ENCODE peak calls at places on chromosomes 4 and X, in nine cellular contexts. H, T, A, X, F, S, I, Q and C are unnamed samples.
A peak's percentile ranks its signal among the peaks of the same experiment; 100 is the strongest.

GRCh38 chrX:40908857-40909475 is 173.6 kb upstream of the MED14 start:
- DNase-seq in X (peak; percentile 80), S (peak; percentile 53), H (no peak), Q (peak; percentile 77), A (no peak), I (no peak), F (peak; percentile 65), T (peak; percentile 38), C (no peak)

GRCh38 chr4:157195374-157195773 is 25.2 kb upstream of the GRIA2 start:
- DNase-seq in H (no peak), T (no peak), S (no peak), Q (no peak), A (no peak), F (no peak), X (no peak), I (no peak), C (no peak)

GRCh38 chr4:175833574-175834350 is 21.7 kb upstream of the GPM6A start:
- DNase-seq in X (peak; percentile 12), F (no peak), H (no peak), A (peak; percentile 20), I (no peak), S (no peak), T (no peak), Q (no peak), C (no peak)

GRCh38 chr4:13325744-13326143 is 158.4 kb downstream of the RAB28 start:
- DNase-seq in I (no peak), H (no peak), A (no peak), F (no peak), T (no peak), S (peak; percentile 28), Q (no peak), X (no peak), C (no peak)

GRCh38 chr4:44425614-44426208 is 22.9 kb downstream of the KCTD8 start:
- DNase-seq in Q (peak; percentile 14), T (peak; percentile 67), I (peak; percentile 75), H (no peak), X (peak; percentile 6), F (peak; percentile 31), S (no peak), A (no peak), C (no peak)

GRCh38 chrX:65707153-65707552 is 39.7 kb downstream of the MSN start:
- DNase-seq in Q (no peak), F (no peak), S (no peak), A (no peak), T (no peak), H (no peak), X (no peak), I (peak; percentile 43), C (no peak)

GRCh38 chr4:139735381-139736256 is 70.0 kb downstream of the MGST2 start:
- DNase-seq in Q (peak; percentile 31), T (no peak), I (peak; percentile 81), A (peak; percentile 31), X (peak; percentile 43), F (no peak), H (no peak), S (no peak), C (no peak)

GRCh38 chrX:13288671-13289070 is 31.2 kb downstream of the ATXN3L start:
- DNase-seq in X (no peak), Q (no peak), H (no peak), T (no peak), F (no peak), A (no peak), I (no peak), S (no peak), C (no peak)

GRCh38 chrX:9913041-9913440 is 54.1 kb upstream of the CLDN34 start:
- DNase-seq in H (no peak), T (peak; percentile 79), A (no peak), S (peak; percentile 75), I (no peak), X (peak; percentile 58), F (peak; percentile 60), Q (peak; percentile 43), C (no peak)

GRCh38 chr4:80077639-80078038 is 4.6 kb upstream of the ANTXR2 start:
- DNase-seq in A (no peak), S (peak; percentile 52), I (no peak), H (no peak), T (peak; percentile 40), X (no peak), Q (no peak), F (peak; percentile 63), C (no peak)

GRCh38 chrX:2863646-2864045 is 34.9 kb downstream of the GYG2 start:
- DNase-seq in I (peak; percentile 62), Q (peak; percentile 50), X (no peak), F (peak; percentile 4), T (no peak), H (no peak), S (peak; percentile 4), A (no peak), C (no peak)

GRCh38 chr4:183443609-183444148 is 757 bp upstream of the CDKN2AIP start:
- DNase-seq in S (no peak), H (no peak), A (peak; percentile 33), T (no peak), Q (peak; percentile 64), F (no peak), X (no peak), I (no peak), C (no peak)

GRCh38 chr4:161577604-161578301 is 586.0 kb downstream of the FSTL5 start:
- DNase-seq in Q (peak; percentile 92), S (peak; percentile 43), F (peak; percentile 30), T (peak; percentile 36), A (no peak), I (no peak), X (peak; percentile 83), H (no peak), C (no peak)

GRCh38 chrX:54794795-54795194 is 3.3 kb downstream of the ITIH6 start:
- DNase-seq in Q (no peak), H (no peak), F (no peak), S (no peak), A (no peak), T (no peak), I (no peak), X (no peak), C (no peak)

GRCh38 chr4:78205601-78206000 is 148.5 kb downstream of the FRAS1 start:
- DNase-seq in T (no peak), Q (no peak), X (no peak), H (no peak), I (peak; percentile 56), S (no peak), A (no peak), F (no peak), C (no peak)

GRCh38 chr4:111323496-111323895 is 700.6 kb upstream of the PITX2 start:
- DNase-seq in S (no peak), X (peak; percentile 66), H (no peak), I (no peak), T (peak; percentile 14), Q (peak; percentile 67), F (no peak), A (no peak), C (no peak)

GRCh38 chr4:92862509-92862908 is 558.7 kb downstream of the GRID2 start:
- DNase-seq in S (no peak), I (no peak), X (no peak), A (no peak), H (no peak), F (no peak), Q (no peak), T (no peak), C (no peak)

DNA sequence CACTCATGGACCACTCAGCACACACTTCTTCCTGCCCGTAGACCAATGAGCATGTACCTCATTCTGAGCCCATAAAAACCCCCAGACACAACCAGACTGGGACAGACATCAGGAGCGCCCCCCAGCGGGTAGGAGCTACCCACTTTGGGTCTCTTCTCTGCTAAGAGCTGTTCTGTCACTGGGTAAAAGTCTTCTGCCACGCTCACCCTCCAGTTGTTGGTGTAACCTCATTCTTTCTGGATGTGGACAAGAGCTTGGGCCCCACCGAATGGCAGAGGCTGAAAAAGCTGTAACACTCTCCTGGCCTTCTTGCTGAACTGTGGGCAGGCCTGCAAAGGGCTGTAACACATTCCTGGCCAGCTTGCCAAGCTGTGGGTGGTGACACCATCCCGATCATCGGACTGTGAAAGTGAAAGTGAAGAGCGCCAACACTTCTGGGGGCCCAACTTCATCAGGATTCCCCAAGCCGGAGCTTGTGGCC is 137.6 kb downstream of the TECRL start:
- DNase-seq in T (peak; percentile 77), A (no peak), Q (no peak), H (no peak), I (no peak), S (peak; percentile 0), X (no peak), F (no peak), C (no peak)
- TF ChIP-seq CTCF in T (peak; percentile 28), A (no peak), Q (no peak), H (no peak), I (no peak), S (no peak), X (no peak), F (no peak), C (no peak)

GRCh38 chr4:186159613-186160012 is 31.8 kb upstream of the CYP4V2 start:
- DNase-seq in T (no peak), A (no peak), X (no peak), H (no peak), I (no peak), S (no peak), Q (no peak), F (no peak), C (no peak)
- TF ChIP-seq CTCF in T (no peak), A (no peak), X (no peak), H (no peak), I (no peak), S (no peak), Q (no peak), F (no peak), C (no peak)

DNA sequence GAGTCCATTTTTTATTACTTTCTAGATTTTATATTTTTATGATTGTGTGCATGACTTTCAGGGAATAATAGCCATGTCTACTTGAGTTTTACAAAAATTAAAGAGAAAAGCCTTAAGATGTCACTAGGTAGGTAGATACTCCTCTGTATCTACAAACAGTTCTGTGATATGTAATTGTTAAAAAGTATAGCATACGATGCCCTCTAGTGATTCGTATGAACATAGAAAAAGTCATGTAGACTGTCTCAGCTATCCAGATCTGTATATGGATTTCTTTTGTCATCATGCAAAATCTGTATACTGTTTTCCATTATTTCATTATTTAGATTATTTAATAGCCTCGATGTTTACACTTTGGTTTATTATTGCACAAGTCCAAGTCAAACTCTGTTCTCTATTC is 856.6 kb downstream of the CENPC start:
- DNase-seq in I (no peak), T (peak; percentile 33), H (no peak), X (peak; percentile 59), Q (peak; percentile 65), A (no peak), S (peak; percentile 6), F (peak; percentile 17), C (no peak)
- TF ChIP-seq CTCF in I (peak; percentile 52), T (peak; percentile 29), H (no peak), X (peak; percentile 47), Q (peak; percentile 39), A (peak; percentile 44), S (peak; percentile 50), F (peak; percentile 50), C (no peak)

DNA sequence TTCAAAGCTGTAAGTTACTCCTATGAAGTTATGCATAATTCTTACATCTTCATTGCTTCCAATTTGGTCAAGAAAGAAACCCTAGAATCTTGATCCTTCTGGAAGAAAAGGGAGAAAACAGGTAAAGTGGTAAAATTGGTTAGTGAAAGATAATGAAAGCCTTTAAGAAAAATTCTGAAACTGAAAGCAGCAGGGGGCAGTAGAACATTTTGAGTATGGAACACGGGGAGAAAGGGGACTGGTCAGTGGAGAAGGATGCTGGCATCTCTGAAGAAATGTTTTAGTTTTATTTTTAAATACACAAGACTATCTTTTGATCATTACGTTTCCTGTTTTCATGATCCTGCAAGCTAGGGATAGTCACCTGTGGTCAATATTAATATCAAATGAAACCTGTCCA is 54.3 kb downstream of the SLIT2 start:
- DNase-seq in F (no peak), X (peak; percentile 32), A (no peak), T (peak; percentile 34), Q (peak; percentile 77), H (no peak), S (no peak), I (no peak), C (no peak)
- TF ChIP-seq CTCF in F (no peak), X (peak; percentile 30), A (peak; percentile 68), T (no peak), Q (peak; percentile 63), H (no peak), S (peak; percentile 45), I (no peak), C (no peak)